ENCODE peak calls at places on chromosomes 7 and 10, in five cellular contexts. M is A549, R is ovary, W is suprapubic skin, O is SK-N-SH. Q is an unnamed sample.

GRCh38 chr10:125084191-125085186 is 75.9 kb downstream of the CTBP2 start:
- DNase-seq in R (peak; percentile 80), M (peak; percentile 93), W (no peak), O (peak; percentile 39), Q (peak; percentile 89)

GRCh38 chr10:15433850-15434537 is 62.9 kb upstream of the FAM171A1 start:
- DNase-seq in W (no peak), M (peak; percentile 50), O (peak; percentile 58), R (no peak), Q (no peak)

GRCh38 chr7:45293295-45293942 is 135.8 kb downstream of the RAMP3 start:
- DNase-seq in M (no peak), W (no peak), O (no peak), R (no peak), Q (no peak)

GRCh38 chr10:24974978-24975377 is 22.6 kb upstream of the PRTFDC1 start:
- DNase-seq in R (peak; percentile 62), M (peak; percentile 3), W (no peak), O (no peak), Q (no peak)

GRCh38 chr7:100890640-100891521 is 1.4 kb upstream of the UFSP1 start:
- DNase-seq in R (peak; percentile 57), O (no peak), W (no peak), M (no peak), Q (no peak)

GRCh38 chr7:55052726-55053431 is 34.1 kb downstream of the EGFR start:
- DNase-seq in R (no peak), M (no peak), W (no peak), O (no peak), Q (no peak)

GRCh38 chr10:61064356-61064755 is 120.4 kb upstream of the RHOBTB1 start:
- DNase-seq in O (no peak), M (no peak), W (no peak), R (no peak), Q (no peak)

GRCh38 chr10:95333997-95334792 is 43.4 kb upstream of the PDLIM1 start:
- DNase-seq in O (no peak), W (no peak), M (peak; percentile 45), R (no peak), Q (peak; percentile 65)

GRCh38 chr7:30347226-30348082 is 63.1 kb downstream of the ZNRF2 start:
- DNase-seq in M (no peak), O (no peak), R (no peak), W (no peak), Q (no peak)

GRCh38 chr7:64581929-64582894 is 19.3 kb upstream of the ZNF680 start:
- DNase-seq in M (no peak), O (no peak), R (peak; percentile 76), W (no peak), Q (peak; percentile 33)

DNA sequence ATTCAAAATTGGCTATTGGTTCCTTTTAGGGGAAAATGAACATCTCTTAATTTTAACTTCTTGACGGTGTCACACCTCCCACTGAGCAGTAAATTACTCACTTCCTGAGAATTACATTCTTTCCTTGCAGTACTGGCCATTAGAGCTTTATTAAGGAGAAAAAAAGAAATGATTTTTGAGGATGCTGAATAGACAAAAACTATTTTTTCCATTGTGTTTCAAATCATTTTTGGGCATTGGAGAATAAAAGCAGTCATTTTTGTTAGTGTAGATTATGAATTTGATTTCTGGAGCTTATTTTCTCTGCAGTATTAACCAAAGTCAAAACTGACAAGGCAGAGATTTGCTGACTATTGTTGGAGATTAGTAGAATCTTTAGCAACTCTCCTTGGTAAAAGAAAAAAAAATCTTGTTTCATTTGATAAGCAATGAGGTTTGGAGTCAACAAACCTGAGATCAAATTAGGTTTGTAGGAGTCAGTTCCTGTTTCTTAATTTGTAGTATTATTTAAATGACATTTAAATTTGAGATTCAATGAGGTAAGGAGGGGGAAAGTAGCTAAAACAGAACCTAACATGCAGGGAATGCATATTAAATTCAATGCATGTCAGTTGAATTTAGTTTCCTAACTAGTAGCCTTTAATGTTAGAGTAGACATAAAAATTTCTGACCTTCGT is 70.6 kb downstream of the AP3M1 start:
- DNase-seq in O (no peak), W (no peak), M (no peak), R (no peak), Q (no peak)
- TF ChIP-seq EP300 in O (no peak), W (no peak), M (no peak), R (no peak), Q (no peak)

GRCh38 chr10:87868277-87868676 is 4.9 kb downstream of the PTEN start:
- DNase-seq in M (no peak), R (no peak), W (no peak), O (no peak), Q (no peak)
- H3K4me1 ChIP-seq in M (peaks cover 43% of the 10 kb centered on the region), R (peaks cover 6% of the 10 kb centered on the region), W (peaks cover 55% of the 10 kb centered on the region), O (peaks cover 12% of the 10 kb centered on the region), Q (peaks cover 12% of the 10 kb centered on the region)

DNA sequence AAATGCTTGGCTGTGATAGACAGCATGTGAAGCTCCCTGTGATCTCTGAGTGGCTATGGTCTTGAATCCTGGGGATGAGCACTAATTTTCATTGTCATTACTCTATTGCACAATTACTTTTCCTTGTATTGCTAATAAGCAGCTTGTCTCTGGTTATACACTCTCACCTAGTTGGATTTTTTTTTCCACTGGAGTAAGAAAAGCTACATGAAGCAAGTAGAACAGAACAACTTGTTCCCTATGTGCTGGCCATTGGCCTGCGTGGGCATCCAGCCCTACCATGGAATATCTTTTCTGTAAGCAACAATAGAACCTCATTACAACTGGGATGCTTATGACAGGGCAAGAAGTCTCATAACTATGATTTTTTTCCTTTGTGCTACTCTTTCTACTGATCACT is 807.4 kb downstream of the TNS3 start:
- DNase-seq in W (no peak), R (peak; percentile 67), M (no peak), O (no peak), Q (no peak)
- TF ChIP-seq EP300 in W (peak; percentile 67), R (no peak), M (no peak), O (no peak), Q (no peak)

DNA sequence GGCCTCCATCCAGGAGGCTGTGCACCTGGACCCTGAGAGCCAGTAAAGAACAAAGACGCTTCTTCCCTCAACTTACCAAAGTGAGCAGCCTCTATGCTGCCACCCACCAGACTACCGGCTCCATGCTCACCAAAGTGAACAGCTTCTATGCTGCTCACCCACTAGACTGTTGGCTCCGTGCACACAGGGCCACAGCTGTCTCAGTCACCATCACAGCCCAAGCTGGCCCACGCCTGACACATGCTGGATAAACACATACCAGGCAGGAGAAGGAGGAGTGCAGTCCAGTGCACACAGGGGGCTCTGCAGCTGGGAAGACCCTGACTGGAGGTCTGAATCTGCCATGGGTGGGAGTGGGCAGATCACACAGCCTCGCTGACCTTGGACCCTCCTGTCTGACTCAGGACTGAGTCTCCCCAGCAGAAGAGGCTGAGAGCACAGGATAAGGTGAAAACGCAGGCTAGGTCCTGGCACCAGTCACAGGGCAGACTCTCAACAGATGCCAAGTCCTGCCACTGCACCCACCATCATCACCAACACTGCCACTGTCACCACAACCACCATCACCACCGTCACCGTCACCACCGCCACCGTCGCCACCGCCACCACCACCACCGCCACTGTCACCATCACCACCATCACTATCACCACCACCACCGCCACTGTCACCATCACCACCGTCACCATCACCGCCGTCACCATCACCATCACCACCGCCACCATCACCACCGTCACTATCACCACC is 130.9 kb downstream of the MAD1L1 start:
- DNase-seq in R (no peak), W (no peak), M (no peak), O (no peak), Q (no peak)
- H3K4me1 ChIP-seq in R (peaks cover 21% of the 10 kb centered on the region), W (peaks cover 27% of the 10 kb centered on the region), M (peaks cover 13% of the 10 kb centered on the region), O (peaks cover 25% of the 10 kb centered on the region), Q (peaks cover 34% of the 10 kb centered on the region)

DNA sequence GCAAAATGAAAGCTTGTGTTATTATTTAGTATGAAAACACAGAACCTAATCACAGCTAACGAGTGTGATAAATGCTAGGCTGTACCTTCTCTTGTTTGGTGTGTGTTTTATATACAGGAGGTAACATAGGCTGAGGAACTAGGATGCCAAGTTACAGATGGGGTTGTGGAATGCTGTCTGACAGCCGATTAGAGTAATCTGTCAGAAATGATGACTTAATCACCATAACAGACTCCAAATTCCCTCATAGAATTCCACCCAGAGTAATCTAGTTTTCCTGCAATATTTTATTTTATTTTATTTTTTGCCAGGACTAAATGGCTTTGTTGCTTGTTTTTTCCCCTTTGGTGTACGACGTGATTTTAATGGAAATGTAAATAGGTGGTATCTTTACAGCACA is 221.2 kb downstream of the CELF2 start:
- DNase-seq in M (no peak), W (no peak), O (no peak), R (no peak), Q (no peak)
- TF ChIP-seq EP300 in M (no peak), W (no peak), O (no peak), R (no peak), Q (no peak)

DNA sequence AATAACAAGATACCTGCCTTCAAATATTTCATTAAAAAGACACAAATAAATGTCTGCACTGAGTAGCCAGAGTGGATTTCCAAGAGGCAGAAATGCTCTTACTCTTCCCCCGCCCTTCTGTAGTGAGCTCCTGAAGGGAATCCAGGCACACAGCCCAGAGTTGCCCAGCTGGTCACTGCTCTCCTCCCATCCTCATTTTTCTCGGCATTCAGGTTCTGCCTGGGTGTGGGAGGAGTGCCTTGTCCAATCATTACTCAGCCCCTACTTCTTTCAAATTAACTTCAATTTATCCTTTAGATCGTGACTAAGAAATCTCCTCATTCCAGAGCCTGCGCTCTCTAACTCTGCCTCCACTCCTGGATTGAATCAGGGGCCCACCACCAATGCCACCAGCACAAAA is 12.2 kb downstream of the CCDC6 start:
- DNase-seq in O (no peak), R (peak; percentile 76), W (no peak), M (no peak), Q (peak; percentile 77)
- H3K4me1 ChIP-seq in O (peaks cover 4% of the 10 kb centered on the region), R (peaks cover 16% of the 10 kb centered on the region), W (peaks cover 85% of the 10 kb centered on the region), M (peaks cover 3% of the 10 kb centered on the region), Q (peaks cover 61% of the 10 kb centered on the region)

GRCh38 chr10:132319853-132320669 is 11.9 kb upstream of the LRRC27 start:
- DNase-seq in W (no peak), M (peak; percentile 92), R (peak; percentile 27), O (no peak), Q (no peak)
- TF ChIP-seq EP300 in W (no peak), M (peak; percentile 44), R (no peak), O (no peak), Q (no peak)

GRCh38 chr7:7898155-7898554 is 70.4 kb upstream of the GLCCI1 start:
- DNase-seq in W (no peak), M (no peak), O (no peak), R (no peak), Q (no peak)
- H3K4me1 ChIP-seq in W (no peaks in the 10 kb centered on the region), M (no peaks in the 10 kb centered on the region), O (no peaks in the 10 kb centered on the region), R (no peaks in the 10 kb centered on the region), Q (no peaks in the 10 kb centered on the region)

DNA sequence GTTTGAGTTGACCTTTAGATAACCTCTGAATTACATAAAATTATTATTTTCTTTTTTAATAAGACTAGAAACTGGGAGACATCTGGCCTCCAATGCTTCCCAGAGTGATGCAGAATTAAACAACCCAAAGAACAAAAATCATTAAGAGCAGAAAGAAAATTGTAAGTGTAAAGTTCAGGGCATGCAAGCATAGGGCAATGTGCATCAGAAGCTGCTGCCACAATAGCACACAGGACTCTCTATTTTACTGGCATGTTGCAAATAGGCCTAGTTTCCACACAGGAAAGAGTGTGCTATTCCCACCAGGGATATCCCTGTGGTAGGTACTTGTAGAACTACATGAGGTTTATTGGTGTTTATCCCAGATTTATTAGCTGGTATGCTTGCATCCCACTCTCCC is 20.5 kb upstream of the STEAP2 start:
- DNase-seq in W (no peak), M (no peak), O (no peak), R (no peak), Q (no peak)
- TF ChIP-seq EP300 in W (no peak), M (no peak), O (no peak), R (no peak), Q (no peak)

GRCh38 chr10:104333728-104334373 is 4.4 kb downstream of the ITPRIP start:
- DNase-seq in O (peak; percentile 5), M (no peak), W (peak; percentile 50), R (no peak), Q (no peak)
- H3K4me1 ChIP-seq in O (peaks cover 51% of the 10 kb centered on the region), M (peaks cover 67% of the 10 kb centered on the region), W (peaks cover 86% of the 10 kb centered on the region), R (peaks cover 32% of the 10 kb centered on the region), Q (peaks cover 88% of the 10 kb centered on the region)

Q was measured in stomach.